ENCODE peak calls at places on chromosomes 4 and X, in eight cellular contexts. One of them, this sample, is unnamed.

GRCh38 chr4:60088803-60089202 is 1111.3 kb upstream of the ADGRL3 start:
- DNase-seq in tibial artery: no peak
- DNase-seq in lower leg skin: no peak
- DNase-seq in glutamatergic neuron: no peak
- DNase-seq in dorsolateral prefrontal cortex: no peak
- DNase-seq in brain microvascular endothelial cell: no peak
- DNase-seq in OCI-LY7: no peak
- DNase-seq in PC-3: no peak
- DNase-seq in this sample: no peak

GRCh38 chrX:37912286-37912685 is 64.9 kb upstream of the DYNLT3 start:
- DNase-seq in brain microvascular endothelial cell: peak; percentile 34
- DNase-seq in tibial artery: no peak
- DNase-seq in PC-3: peak; percentile 38
- DNase-seq in dorsolateral prefrontal cortex: no peak
- DNase-seq in glutamatergic neuron: no peak
- DNase-seq in lower leg skin: no peak
- DNase-seq in OCI-LY7: no peak
- DNase-seq in this sample: no peak

GRCh38 chrX:53421772-53422090 is 723 bp downstream of the SMC1A start:
- DNase-seq in PC-3: no peak
- DNase-seq in brain microvascular endothelial cell: peak; percentile 58
- DNase-seq in glutamatergic neuron: no peak
- DNase-seq in OCI-LY7: no peak
- DNase-seq in lower leg skin: no peak
- DNase-seq in dorsolateral prefrontal cortex: no peak
- DNase-seq in tibial artery: no peak
- DNase-seq in this sample: no peak

GRCh38 chrX:6225307-6226052 is 3.2 kb downstream of the NLGN4X start:
- DNase-seq in OCI-LY7: no peak
- DNase-seq in glutamatergic neuron: no peak
- DNase-seq in brain microvascular endothelial cell: no peak
- DNase-seq in PC-3: no peak
- DNase-seq in dorsolateral prefrontal cortex: peak; percentile 10
- DNase-seq in lower leg skin: no peak
- DNase-seq in tibial artery: no peak
- DNase-seq in this sample: no peak

GRCh38 chrX:66654411-66654810 is 15.5 kb upstream of the EDA2R start:
- DNase-seq in lower leg skin: no peak
- DNase-seq in OCI-LY7: no peak
- DNase-seq in PC-3: no peak
- DNase-seq in dorsolateral prefrontal cortex: no peak
- DNase-seq in tibial artery: no peak
- DNase-seq in glutamatergic neuron: no peak
- DNase-seq in brain microvascular endothelial cell: no peak
- DNase-seq in this sample: no peak

GRCh38 chr4:98565646-98566403 is 92.6 kb downstream of the TSPAN5 start:
- DNase-seq in PC-3: no peak
- DNase-seq in OCI-LY7: no peak
- DNase-seq in glutamatergic neuron: no peak
- DNase-seq in tibial artery: no peak
- DNase-seq in lower leg skin: no peak
- DNase-seq in dorsolateral prefrontal cortex: no peak
- DNase-seq in brain microvascular endothelial cell: no peak
- DNase-seq in this sample: no peak

GRCh38 chrX:155951237-155951789 is 46.2 kb upstream of the IL9R start:
- DNase-seq in dorsolateral prefrontal cortex: no peak
- DNase-seq in glutamatergic neuron: no peak
- DNase-seq in OCI-LY7: no peak
- DNase-seq in PC-3: no peak
- DNase-seq in lower leg skin: no peak
- DNase-seq in tibial artery: no peak
- DNase-seq in brain microvascular endothelial cell: no peak
- DNase-seq in this sample: no peak

GRCh38 chrX:45324941-45325340 is 124.3 kb upstream of the DIPK2B start:
- DNase-seq in PC-3: no peak
- DNase-seq in OCI-LY7: no peak
- DNase-seq in brain microvascular endothelial cell: peak; percentile 43
- DNase-seq in tibial artery: no peak
- DNase-seq in glutamatergic neuron: no peak
- DNase-seq in lower leg skin: no peak
- DNase-seq in dorsolateral prefrontal cortex: no peak
- DNase-seq in this sample: no peak

GRCh38 chr4:145881991-145882390 is 56.6 kb downstream of the ZNF827 start:
- DNase-seq in OCI-LY7: peak; percentile 48
- DNase-seq in tibial artery: no peak
- DNase-seq in brain microvascular endothelial cell: no peak
- DNase-seq in glutamatergic neuron: no peak
- DNase-seq in PC-3: no peak
- DNase-seq in lower leg skin: peak; percentile 62
- DNase-seq in dorsolateral prefrontal cortex: no peak
- DNase-seq in this sample: no peak

GRCh38 chr4:126794363-126794762 is 838.4 kb upstream of the INTU start:
- DNase-seq in PC-3: no peak
- DNase-seq in glutamatergic neuron: no peak
- DNase-seq in dorsolateral prefrontal cortex: no peak
- DNase-seq in OCI-LY7: no peak
- DNase-seq in lower leg skin: no peak
- DNase-seq in brain microvascular endothelial cell: no peak
- DNase-seq in tibial artery: no peak
- DNase-seq in this sample: no peak

GRCh38 chr4:142615324-142615665 is 230.8 kb downstream of the INPP4B start:
- DNase-seq in brain microvascular endothelial cell: peak; percentile 81
- DNase-seq in lower leg skin: no peak
- DNase-seq in OCI-LY7: no peak
- DNase-seq in glutamatergic neuron: no peak
- DNase-seq in PC-3: peak; percentile 97
- DNase-seq in tibial artery: no peak
- DNase-seq in dorsolateral prefrontal cortex: no peak
- DNase-seq in this sample: no peak

GRCh38 chr4:189367832-189368231 is 572.8 kb upstream of the FRG1 start:
- DNase-seq in OCI-LY7: no peak
- DNase-seq in tibial artery: no peak
- DNase-seq in brain microvascular endothelial cell: no peak
- DNase-seq in lower leg skin: no peak
- DNase-seq in dorsolateral prefrontal cortex: no peak
- DNase-seq in glutamatergic neuron: no peak
- DNase-seq in PC-3: no peak
- DNase-seq in this sample: no peak

GRCh38 chr4:139085141-139085540 is 69.6 kb downstream of the NOCT start:
- DNase-seq in OCI-LY7: peak; percentile 26
- DNase-seq in PC-3: peak; percentile 19
- DNase-seq in dorsolateral prefrontal cortex: no peak
- DNase-seq in lower leg skin: no peak
- DNase-seq in tibial artery: no peak
- DNase-seq in glutamatergic neuron: no peak
- DNase-seq in brain microvascular endothelial cell: no peak
- DNase-seq in this sample: no peak

GRCh38 chr4:168797176-168797575 is 212.9 kb downstream of the CBR4 start:
- DNase-seq in PC-3: peak; percentile 81
- DNase-seq in tibial artery: no peak
- DNase-seq in OCI-LY7: no peak
- DNase-seq in lower leg skin: no peak
- DNase-seq in glutamatergic neuron: no peak
- DNase-seq in brain microvascular endothelial cell: peak; percentile 79
- DNase-seq in dorsolateral prefrontal cortex: no peak
- DNase-seq in this sample: no peak

GRCh38 chr4:186029731-186030421 is 39.1 kb upstream of the TLR3 start:
- DNase-seq in brain microvascular endothelial cell: peak; percentile 67
- DNase-seq in PC-3: no peak
- DNase-seq in glutamatergic neuron: peak; percentile 48
- DNase-seq in tibial artery: peak; percentile 97
- DNase-seq in OCI-LY7: no peak
- DNase-seq in dorsolateral prefrontal cortex: peak; percentile 33
- DNase-seq in lower leg skin: peak; percentile 27
- DNase-seq in this sample: no peak

GRCh38 chr4:175806741-175807140 is 5.3 kb downstream of the GPM6A start:
- DNase-seq in dorsolateral prefrontal cortex: no peak
- DNase-seq in OCI-LY7: peak; percentile 7
- DNase-seq in PC-3: peak; percentile 3
- DNase-seq in lower leg skin: no peak
- DNase-seq in brain microvascular endothelial cell: no peak
- DNase-seq in tibial artery: no peak
- DNase-seq in glutamatergic neuron: no peak
- DNase-seq in this sample: no peak

GRCh38 chr4:138851626-138852443 is 163.7 kb upstream of the NOCT start:
- DNase-seq in tibial artery: no peak
- DNase-seq in lower leg skin: no peak
- DNase-seq in glutamatergic neuron: no peak
- DNase-seq in brain microvascular endothelial cell: no peak
- DNase-seq in OCI-LY7: no peak
- DNase-seq in dorsolateral prefrontal cortex: no peak
- DNase-seq in PC-3: no peak
- DNase-seq in this sample: no peak

GRCh38 chrX:108122748-108123147 is 31.2 kb downstream of the ATG4A start:
- DNase-seq in glutamatergic neuron: no peak
- DNase-seq in lower leg skin: no peak
- DNase-seq in PC-3: no peak
- DNase-seq in tibial artery: no peak
- DNase-seq in OCI-LY7: no peak
- DNase-seq in dorsolateral prefrontal cortex: no peak
- DNase-seq in brain microvascular endothelial cell: no peak
- DNase-seq in this sample: no peak

GRCh38 chr4:127783026-127783769 is 1.1 kb downstream of the HSPA4L start:
- DNase-seq in lower leg skin: peak; percentile 74
- DNase-seq in tibial artery: peak; percentile 88
- DNase-seq in glutamatergic neuron: peak; percentile 47
- DNase-seq in dorsolateral prefrontal cortex: peak; percentile 43
- DNase-seq in PC-3: peak; percentile 35
- DNase-seq in OCI-LY7: no peak
- DNase-seq in brain microvascular endothelial cell: peak; percentile 54
- DNase-seq in this sample: no peak

GRCh38 chrX:24149346-24150050 is at the start of gene ZFX:
- DNase-seq in dorsolateral prefrontal cortex: peak; percentile 15
- DNase-seq in glutamatergic neuron: peak; percentile 59
- DNase-seq in brain microvascular endothelial cell: peak; percentile 64
- DNase-seq in OCI-LY7: peak; percentile 58
- DNase-seq in tibial artery: peak; percentile 75
- DNase-seq in PC-3: peak; percentile 42
- DNase-seq in lower leg skin: peak; percentile 30
- DNase-seq in this sample: peak; percentile 81

GRCh38 chr4:140653718-140654515 is 85.2 kb upstream of the UCP1 start:
- DNase-seq in OCI-LY7: no peak
- DNase-seq in tibial artery: no peak
- DNase-seq in PC-3: no peak
- DNase-seq in dorsolateral prefrontal cortex: no peak
- DNase-seq in glutamatergic neuron: no peak
- DNase-seq in brain microvascular endothelial cell: peak; percentile 31
- DNase-seq in lower leg skin: no peak
- DNase-seq in this sample: no peak

GRCh38 chrX:51896626-51897025 is 3.2 kb downstream of the MAGED1 start:
- DNase-seq in glutamatergic neuron: no peak
- DNase-seq in OCI-LY7: no peak
- DNase-seq in dorsolateral prefrontal cortex: no peak
- DNase-seq in PC-3: no peak
- DNase-seq in lower leg skin: no peak
- DNase-seq in brain microvascular endothelial cell: no peak
- DNase-seq in tibial artery: no peak
- DNase-seq in this sample: no peak

GRCh38 chr4:186669735-186670134 is 53.9 kb downstream of the FAT1 start:
- DNase-seq in PC-3: no peak
- DNase-seq in glutamatergic neuron: no peak
- DNase-seq in OCI-LY7: no peak
- DNase-seq in brain microvascular endothelial cell: no peak
- DNase-seq in tibial artery: no peak
- DNase-seq in lower leg skin: no peak
- DNase-seq in dorsolateral prefrontal cortex: no peak
- DNase-seq in this sample: no peak

GRCh38 chr4:62948108-62948507 is 1461.1 kb downstream of the TECRL start:
- DNase-seq in glutamatergic neuron: no peak
- DNase-seq in tibial artery: no peak
- DNase-seq in lower leg skin: no peak
- DNase-seq in dorsolateral prefrontal cortex: no peak
- DNase-seq in brain microvascular endothelial cell: no peak
- DNase-seq in PC-3: peak; percentile 6
- DNase-seq in OCI-LY7: no peak
- DNase-seq in this sample: no peak
- TF ChIP-seq CTCF in glutamatergic neuron: no peak
- TF ChIP-seq CTCF in tibial artery: no peak
- TF ChIP-seq CTCF in lower leg skin: no peak
- TF ChIP-seq CTCF in dorsolateral prefrontal cortex: no peak
- TF ChIP-seq CTCF in brain microvascular endothelial cell: no peak
- TF ChIP-seq CTCF in PC-3: no peak
- TF ChIP-seq CTCF in OCI-LY7: no peak
- TF ChIP-seq CTCF in this sample: no peak

GRCh38 chr4:6032249-6033244 is 14.3 kb upstream of the C4orf50 start:
- DNase-seq in OCI-LY7: no peak
- DNase-seq in lower leg skin: no peak
- DNase-seq in PC-3: no peak
- DNase-seq in tibial artery: no peak
- DNase-seq in dorsolateral prefrontal cortex: peak; percentile 44
- DNase-seq in brain microvascular endothelial cell: no peak
- DNase-seq in glutamatergic neuron: no peak
- DNase-seq in this sample: no peak
- TF ChIP-seq CTCF in OCI-LY7: no peak
- TF ChIP-seq CTCF in lower leg skin: no peak
- TF ChIP-seq CTCF in PC-3: no peak
- TF ChIP-seq CTCF in tibial artery: no peak
- TF ChIP-seq CTCF in dorsolateral prefrontal cortex: peak; percentile 19
- TF ChIP-seq CTCF in brain microvascular endothelial cell: no peak
- TF ChIP-seq CTCF in glutamatergic neuron: peak; percentile 18
- TF ChIP-seq CTCF in this sample: peak; percentile 33

GRCh38 chrX:153475751-153476281 is 5.4 kb upstream of the HAUS7 start:
- DNase-seq in glutamatergic neuron: no peak
- DNase-seq in OCI-LY7: no peak
- DNase-seq in dorsolateral prefrontal cortex: no peak
- DNase-seq in PC-3: no peak
- DNase-seq in brain microvascular endothelial cell: no peak
- DNase-seq in tibial artery: no peak
- DNase-seq in lower leg skin: no peak
- DNase-seq in this sample: no peak
- TF ChIP-seq CTCF in glutamatergic neuron: no peak
- TF ChIP-seq CTCF in OCI-LY7: no peak
- TF ChIP-seq CTCF in dorsolateral prefrontal cortex: no peak
- TF ChIP-seq CTCF in PC-3: no peak
- TF ChIP-seq CTCF in brain microvascular endothelial cell: no peak
- TF ChIP-seq CTCF in tibial artery: no peak
- TF ChIP-seq CTCF in lower leg skin: no peak
- TF ChIP-seq CTCF in this sample: no peak

GRCh38 chr4:184824081-184824775 is 1.5 kb downstream of the ACSL1 start:
- DNase-seq in lower leg skin: no peak
- DNase-seq in dorsolateral prefrontal cortex: no peak
- DNase-seq in brain microvascular endothelial cell: no peak
- DNase-seq in glutamatergic neuron: no peak
- DNase-seq in tibial artery: peak; percentile 59
- DNase-seq in OCI-LY7: peak; percentile 42
- DNase-seq in PC-3: peak; percentile 4
- DNase-seq in this sample: no peak

GRCh38 chr4:184826315-184827266 is 823 bp upstream of the ACSL1 start:
- DNase-seq in OCI-LY7: peak; percentile 57
- DNase-seq in dorsolateral prefrontal cortex: no peak
- DNase-seq in tibial artery: no peak
- DNase-seq in brain microvascular endothelial cell: no peak
- DNase-seq in glutamatergic neuron: peak; percentile 37
- DNase-seq in PC-3: peak; percentile 17
- DNase-seq in lower leg skin: no peak
- DNase-seq in this sample: no peak

GRCh38 chr4:184824776-184825393 is 883 bp downstream of the ACSL1 start:
- DNase-seq in PC-3: peak; percentile 23
- DNase-seq in brain microvascular endothelial cell: no peak
- DNase-seq in OCI-LY7: peak; percentile 44
- DNase-seq in dorsolateral prefrontal cortex: no peak
- DNase-seq in tibial artery: no peak
- DNase-seq in glutamatergic neuron: peak; percentile 41
- DNase-seq in lower leg skin: no peak
- DNase-seq in this sample: no peak

GRCh38 chr4:184822356-184822755 is 3.4 kb downstream of the ACSL1 start:
- DNase-seq in OCI-LY7: no peak
- DNase-seq in tibial artery: peak; percentile 24
- DNase-seq in PC-3: no peak
- DNase-seq in dorsolateral prefrontal cortex: no peak
- DNase-seq in brain microvascular endothelial cell: no peak
- DNase-seq in glutamatergic neuron: no peak
- DNase-seq in lower leg skin: no peak
- DNase-seq in this sample: no peak

GRCh38 chr4:184825394-184826314 is at the start of gene ACSL1:
- DNase-seq in lower leg skin: peak; percentile 72
- DNase-seq in OCI-LY7: peak; percentile 85
- DNase-seq in dorsolateral prefrontal cortex: peak; percentile 82
- DNase-seq in tibial artery: peak; percentile 92
- DNase-seq in PC-3: peak; percentile 58
- DNase-seq in glutamatergic neuron: peak; percentile 86
- DNase-seq in brain microvascular endothelial cell: peak; percentile 38
- DNase-seq in this sample: peak; percentile 79
- TF ChIP-seq CTCF in lower leg skin: no peak
- TF ChIP-seq CTCF in OCI-LY7: no peak
- TF ChIP-seq CTCF in dorsolateral prefrontal cortex: no peak
- TF ChIP-seq CTCF in tibial artery: no peak
- TF ChIP-seq CTCF in PC-3: no peak
- TF ChIP-seq CTCF in glutamatergic neuron: no peak
- TF ChIP-seq CTCF in brain microvascular endothelial cell: no peak
- TF ChIP-seq CTCF in this sample: peak; percentile 32